ENCODE peak calls at places on chromosome 12, in four cellular contexts. R, Q, W and G are unnamed samples.
A peak's percentile ranks its signal among the peaks of the same experiment; 100 is the strongest.

GRCh38 chr12:120091371-120092090 is 25.0 kb downstream of the RAB35 start:
- DNase-seq in Q (no peak), R (peak; percentile 49), W (no peak), G (no peak)

GRCh38 chr12:49917788-49918173 is 14.1 kb upstream of the FAIM2 start:
- DNase-seq in R (no peak), Q (no peak), W (no peak), G (peak; percentile 21)

GRCh38 chr12:2395352-2395977 is 342.7 kb downstream of the CACNA1C start:
- DNase-seq in R (no peak), W (no peak), Q (no peak), G (peak; percentile 45)

GRCh38 chr12:47277972-47278448 is 198.3 kb upstream of the AMIGO2 start:
- DNase-seq in W (no peak), Q (no peak), R (no peak), G (no peak)

GRCh38 chr12:76144253-76144564 is 59.7 kb upstream of the NAP1L1 start:
- DNase-seq in R (no peak), Q (no peak), W (no peak), G (no peak)

GRCh38 chr12:49030714-49031572 is 12.4 kb upstream of the PRKAG1 start:
- DNase-seq in R (no peak), W (no peak), Q (no peak), G (no peak)

GRCh38 chr12:51941011-51941561 is 10.4 kb upstream of the ACVR1B start:
- DNase-seq in R (peak; percentile 43), W (no peak), Q (no peak), G (no peak)

GRCh38 chr12:127479256-127479655 is 787.7 kb upstream of the TMEM132C start:
- DNase-seq in Q (no peak), W (no peak), R (no peak), G (no peak)

GRCh38 chr12:131773582-131774221 is 54.5 kb upstream of the MMP17 start:
- DNase-seq in W (no peak), R (no peak), Q (no peak), G (peak; percentile 23)

GRCh38 chr12:110079477-110080400 is 31.4 kb upstream of the C12orf76 start:
- DNase-seq in W (peak; percentile 38), Q (no peak), R (no peak), G (peak; percentile 29)

GRCh38 chr12:91189526-91189925 is 6.9 kb upstream of the DCN start:
- DNase-seq in R (no peak), W (no peak), Q (no peak), G (no peak)

GRCh38 chr12:71075743-71076142 is 82.1 kb downstream of the TSPAN8 start:
- DNase-seq in R (no peak), W (no peak), Q (no peak), G (no peak)

GRCh38 chr12:91533366-91533765 is 350.7 kb upstream of the DCN start:
- DNase-seq in Q (no peak), R (no peak), W (no peak), G (no peak)

GRCh38 chr12:89636054-89636775 is 72.4 kb downstream of the ATP2B1 start:
- DNase-seq in R (no peak), Q (no peak), W (no peak), G (no peak)

GRCh38 chr12:107684990-107685359 is 624 bp upstream of the PWP1 start:
- DNase-seq in W (no peak), R (peak; percentile 64), Q (no peak), G (no peak)

GRCh38 chr12:72288911-72289310 is 16.7 kb downstream of the TRHDE start:
- DNase-seq in W (no peak), Q (no peak), R (no peak), G (no peak)

GRCh38 chr12:26195250-26195640 is at the start of gene SSPN:
- DNase-seq in Q (peak; percentile 34), W (peak; percentile 37), R (peak; percentile 46), G (peak; percentile 86)

GRCh38 chr12:132152921-132153321 is 8.7 kb downstream of the NOC4L start:
- DNase-seq in Q (no peak), W (no peak), R (no peak), G (no peak)

GRCh38 chr12:68814490-68815231 is 6.7 kb downstream of the MDM2 start:
- DNase-seq in R (no peak), Q (no peak), W (no peak), G (no peak)

GRCh38 chr12:92745874-92746553 is 43.2 kb downstream of the PLEKHG7 start:
- DNase-seq in W (peak; percentile 44), R (no peak), Q (no peak), G (peak; percentile 26)

GRCh38 chr12:67352682-67353081 is 83.5 kb downstream of the CAND1 start:
- DNase-seq in Q (no peak), W (no peak), R (no peak), G (no peak)

GRCh38 chr12:129169928-129170327 is 316.6 kb downstream of the GLT1D1 start:
- DNase-seq in W (no peak), Q (no peak), R (no peak), G (no peak)

GRCh38 chr12:92147491-92147890 is 1.8 kb upstream of the BTG1 start:
- DNase-seq in Q (no peak), R (no peak), W (no peak), G (no peak)

GRCh38 chr12:109723311-109723791 is 9.7 kb downstream of the FAM222A start:
- DNase-seq in Q (peak; percentile 65), R (peak; percentile 90), W (no peak), G (peak; percentile 15)

GRCh38 chr12:52243774-52244614 is 11.0 kb downstream of the KRT7 start:
- DNase-seq in Q (peak; percentile 93), R (no peak), W (peak; percentile 58), G (peak; percentile 94)

GRCh38 chr12:105552056-105552455 is 221.6 kb downstream of the C12orf75 start:
- DNase-seq in R (no peak), Q (no peak), W (no peak), G (no peak)

GRCh38 chr12:131618303-131618658 is 92.6 kb upstream of the SFSWAP start:
- DNase-seq in Q (no peak), W (no peak), R (no peak), G (no peak)

GRCh38 chr12:123050331-123050809 is 69.9 kb downstream of the ARL6IP4 start:
- DNase-seq in Q (peak; percentile 70), R (peak; percentile 88), W (no peak), G (no peak)

DNA sequence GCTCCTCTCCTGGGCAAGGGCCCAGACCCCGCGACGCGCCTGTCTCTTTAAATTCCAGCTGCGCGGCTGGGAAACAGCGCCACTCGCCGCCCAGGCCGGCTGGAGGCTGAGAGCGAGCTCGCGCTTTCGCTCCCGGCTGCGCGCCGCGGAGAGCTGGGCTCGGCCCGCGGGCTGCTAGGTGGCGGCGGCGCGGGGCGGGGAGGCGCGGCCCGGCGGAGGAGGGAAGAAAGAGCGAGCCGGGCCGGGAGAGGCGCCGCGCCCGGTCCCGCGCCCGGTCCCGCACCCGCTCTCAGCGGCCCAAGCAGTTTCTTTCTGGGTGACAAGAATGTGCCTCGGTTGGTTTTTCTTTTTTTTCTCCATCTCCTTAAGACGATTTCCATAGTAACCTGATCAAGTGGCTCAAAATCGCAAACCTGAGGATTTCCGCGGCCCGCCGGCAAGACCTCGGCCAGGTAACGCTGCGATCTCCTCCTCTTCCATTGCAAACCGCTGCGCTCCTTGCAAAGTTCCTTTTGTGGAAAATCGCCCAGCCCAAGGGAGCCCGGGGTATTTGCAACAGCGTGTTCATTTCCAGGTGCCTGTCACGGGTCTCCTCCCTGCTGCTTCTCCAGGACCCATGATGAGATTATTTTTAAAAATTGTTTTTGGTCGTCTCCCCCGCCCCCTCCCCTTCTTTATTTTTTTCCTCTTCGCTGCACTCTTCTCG is 259.5 kb upstream of the E2F7 start:
- DNase-seq in Q (peak; percentile 44), R (peak; percentile 74), W (peak; percentile 53), G (peak; percentile 58)
- TF ChIP-seq CTCF in Q (peak; percentile 42), R (peak; percentile 37), W (peak; percentile 49), G (peak; percentile 47)

GRCh38 chr12:6871052-6871957 is 1.8 kb downstream of the SPSB2 start:
- DNase-seq in Q (no peak), W (no peak), R (no peak), G (no peak)
- TF ChIP-seq POLR2A in Q (no peak), W (no peak), R (no peak), G (no peak)

DNA sequence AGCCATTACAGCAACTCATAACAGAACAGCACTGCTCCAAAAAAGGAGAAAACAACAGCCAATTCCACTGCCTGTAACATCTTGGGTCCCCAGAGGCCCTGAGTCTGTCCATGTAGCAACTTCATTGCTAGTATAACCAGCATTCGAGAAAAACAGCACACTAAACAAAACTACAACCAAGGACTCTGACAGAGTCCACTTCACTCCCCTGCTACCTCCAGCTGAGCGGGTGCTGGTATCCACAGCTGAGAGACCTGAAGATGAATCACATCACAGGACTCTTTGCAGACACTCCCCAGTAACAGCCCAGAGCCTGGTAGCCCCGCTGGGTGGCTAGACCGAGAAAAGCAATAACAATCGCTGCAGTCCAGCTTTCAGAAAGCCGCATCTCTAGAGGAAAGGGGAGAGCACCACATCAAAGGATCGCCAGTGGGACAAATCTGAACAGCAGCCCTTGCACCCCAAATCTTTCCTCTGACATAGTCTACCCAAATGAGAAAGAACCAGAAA is 9.0 kb upstream of the IQSEC3 start:
- DNase-seq in R (no peak), W (no peak), Q (no peak), G (no peak)
- H3K4me1 ChIP-seq in R (no peaks in the 10 kb centered on the region), W (no peaks in the 10 kb centered on the region), Q (no peaks in the 10 kb centered on the region), G (no peaks in the 10 kb centered on the region)

GRCh38 chr12:96091833-96092232 is 56.4 kb upstream of the LTA4H start:
- DNase-seq in Q (no peak), W (no peak), R (no peak), G (no peak)
- TF ChIP-seq CTCF in Q (no peak), W (no peak), R (no peak), G (no peak)

DNA sequence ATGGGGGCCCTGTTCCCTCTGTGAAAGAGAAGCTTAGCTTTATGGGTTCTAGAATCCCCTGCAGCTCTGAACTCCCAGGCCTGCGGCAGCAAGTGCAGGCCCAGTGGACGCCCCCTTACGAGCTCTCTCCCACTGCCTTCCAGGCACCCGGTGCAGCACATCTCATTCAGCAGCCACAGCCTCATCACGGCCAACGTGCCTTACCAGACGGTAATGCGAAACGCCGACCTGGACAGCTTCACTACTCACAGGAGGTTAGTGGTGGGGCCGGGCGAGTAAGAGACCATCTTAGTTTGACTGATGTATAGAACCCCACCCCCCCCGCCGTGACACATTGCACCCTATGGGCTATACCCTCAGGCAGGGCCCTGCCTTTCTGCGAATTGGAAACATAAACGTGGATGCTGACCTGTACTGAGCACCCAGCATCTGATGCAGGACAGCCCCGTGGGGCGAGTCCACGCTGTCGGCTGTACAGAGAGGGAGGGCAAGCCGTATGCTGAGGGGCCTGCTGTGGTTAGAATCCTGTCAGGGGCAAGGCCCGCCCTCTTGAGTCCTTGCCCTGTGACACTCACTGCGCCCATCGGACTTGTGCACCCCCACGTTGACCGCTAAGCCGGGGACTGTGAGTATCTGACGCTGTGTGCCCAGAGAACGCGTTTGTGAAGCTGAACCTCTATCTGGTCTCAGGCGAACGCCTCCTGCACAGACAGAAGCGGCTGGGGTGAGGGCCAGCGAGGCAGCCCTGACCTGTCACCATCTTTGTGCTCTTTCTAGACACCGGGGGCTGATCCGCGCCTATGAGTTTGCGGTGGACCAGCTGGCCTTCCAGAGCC is 71.7 kb downstream of the TESC start:
- DNase-seq in W (no peak), R (peak; percentile 38), Q (no peak), G (peak; percentile 2)
- TF ChIP-seq POLR2A in W (no peak), R (no peak), Q (no peak), G (no peak)

DNA sequence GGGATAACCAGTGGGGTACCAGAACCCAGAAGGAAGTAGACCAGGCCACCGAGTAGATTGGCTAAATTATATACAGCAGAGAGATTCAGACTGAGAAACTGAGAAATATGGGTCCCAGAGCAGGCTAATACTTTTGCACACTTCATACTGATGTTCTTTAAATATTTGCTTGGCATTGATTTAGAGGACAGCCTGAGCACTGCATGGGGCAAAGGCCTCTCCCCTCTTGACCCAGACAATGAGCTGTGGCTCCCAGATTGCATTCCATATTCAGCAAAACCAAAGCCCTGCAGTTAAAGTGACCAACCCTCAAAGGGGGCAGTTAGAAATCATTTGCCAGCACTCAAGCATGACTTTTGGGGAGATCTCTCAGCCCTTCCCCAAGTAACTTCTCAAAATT is 279.2 kb downstream of the SUDS3 start:
- DNase-seq in W (no peak), Q (no peak), R (peak; percentile 69), G (no peak)
- H3K4me1 ChIP-seq in W (no peaks in the 10 kb centered on the region), Q (no peaks in the 10 kb centered on the region), R (peaks cover 13% of the 10 kb centered on the region), G (no peaks in the 10 kb centered on the region)

GRCh38 chr12:56151672-56152131 is 685 bp upstream of the MYL6B start:
- DNase-seq in R (peak; percentile 60), Q (peak; percentile 62), W (no peak), G (peak; percentile 56)
- TF ChIP-seq CTCF in R (peak; percentile 16), Q (peak; percentile 61), W (peak; percentile 10), G (peak; percentile 27)